ENCODE peak calls at places on chromosomes 6 and 20, in seven cellular contexts. One of them, this sample, is unnamed.

GRCh38 chr20:55140631-55141030 is 665.2 kb downstream of the DOK5 start:
- DNase-seq in OCI-LY7: no peak
- DNase-seq in coronary artery: no peak
- DNase-seq in stimulated activated CD8-positive, alpha-beta memory T cell treated with anti-CD3 and anti-CD28 coated beads, Interleukin-2, amount 100 ng/mL, for 48 hours: no peak
- DNase-seq in Ammon's horn: no peak
- DNase-seq in spleen: no peak
- DNase-seq in stimulated activated CD4-positive, alpha-beta T cell treated with anti-CD3 and anti-CD28 coated beads, TNF-alpha, amount 100 ng/mL, for 4 hours: no peak
- DNase-seq in this sample: no peak

GRCh38 chr6:56699066-56699654 is 56.5 kb upstream of the DST start:
- DNase-seq in Ammon's horn: peak; percentile 60
- DNase-seq in spleen: no peak
- DNase-seq in coronary artery: no peak
- DNase-seq in OCI-LY7: peak; percentile 6
- DNase-seq in stimulated activated CD4-positive, alpha-beta T cell treated with anti-CD3 and anti-CD28 coated beads, TNF-alpha, amount 100 ng/mL, for 4 hours: no peak
- DNase-seq in stimulated activated CD8-positive, alpha-beta memory T cell treated with anti-CD3 and anti-CD28 coated beads, Interleukin-2, amount 100 ng/mL, for 48 hours: no peak
- DNase-seq in this sample: no peak

GRCh38 chr6:45163952-45164766 is 164.0 kb upstream of the RUNX2 start:
- DNase-seq in OCI-LY7: no peak
- DNase-seq in coronary artery: no peak
- DNase-seq in spleen: no peak
- DNase-seq in stimulated activated CD4-positive, alpha-beta T cell treated with anti-CD3 and anti-CD28 coated beads, TNF-alpha, amount 100 ng/mL, for 4 hours: no peak
- DNase-seq in stimulated activated CD8-positive, alpha-beta memory T cell treated with anti-CD3 and anti-CD28 coated beads, Interleukin-2, amount 100 ng/mL, for 48 hours: no peak
- DNase-seq in Ammon's horn: no peak
- DNase-seq in this sample: no peak

GRCh38 chr20:3997446-3997845 is 17.9 kb downstream of the RNF24 start:
- DNase-seq in stimulated activated CD4-positive, alpha-beta T cell treated with anti-CD3 and anti-CD28 coated beads, TNF-alpha, amount 100 ng/mL, for 4 hours: no peak
- DNase-seq in OCI-LY7: no peak
- DNase-seq in Ammon's horn: no peak
- DNase-seq in spleen: no peak
- DNase-seq in coronary artery: no peak
- DNase-seq in stimulated activated CD8-positive, alpha-beta memory T cell treated with anti-CD3 and anti-CD28 coated beads, Interleukin-2, amount 100 ng/mL, for 48 hours: no peak
- DNase-seq in this sample: no peak

GRCh38 chr6:130513770-130514169 is 148.0 kb downstream of the TMEM200A start:
- DNase-seq in coronary artery: no peak
- DNase-seq in OCI-LY7: peak; percentile 71
- DNase-seq in spleen: no peak
- DNase-seq in Ammon's horn: no peak
- DNase-seq in stimulated activated CD8-positive, alpha-beta memory T cell treated with anti-CD3 and anti-CD28 coated beads, Interleukin-2, amount 100 ng/mL, for 48 hours: no peak
- DNase-seq in stimulated activated CD4-positive, alpha-beta T cell treated with anti-CD3 and anti-CD28 coated beads, TNF-alpha, amount 100 ng/mL, for 4 hours: no peak
- DNase-seq in this sample: no peak

GRCh38 chr6:4352731-4353130 is 217.4 kb upstream of the ECI2 start:
- DNase-seq in stimulated activated CD8-positive, alpha-beta memory T cell treated with anti-CD3 and anti-CD28 coated beads, Interleukin-2, amount 100 ng/mL, for 48 hours: no peak
- DNase-seq in coronary artery: no peak
- DNase-seq in Ammon's horn: no peak
- DNase-seq in spleen: no peak
- DNase-seq in OCI-LY7: no peak
- DNase-seq in stimulated activated CD4-positive, alpha-beta T cell treated with anti-CD3 and anti-CD28 coated beads, TNF-alpha, amount 100 ng/mL, for 4 hours: no peak
- DNase-seq in this sample: no peak

GRCh38 chr6:149454405-149454848 is 30.4 kb downstream of the ZC3H12D start:
- DNase-seq in coronary artery: peak; percentile 98
- DNase-seq in spleen: peak; percentile 90
- DNase-seq in Ammon's horn: peak; percentile 89
- DNase-seq in stimulated activated CD4-positive, alpha-beta T cell treated with anti-CD3 and anti-CD28 coated beads, TNF-alpha, amount 100 ng/mL, for 4 hours: no peak
- DNase-seq in stimulated activated CD8-positive, alpha-beta memory T cell treated with anti-CD3 and anti-CD28 coated beads, Interleukin-2, amount 100 ng/mL, for 48 hours: no peak
- DNase-seq in OCI-LY7: no peak
- DNase-seq in this sample: no peak

GRCh38 chr6:81940451-81940850 is 188.0 kb upstream of the TENT5A start:
- DNase-seq in OCI-LY7: no peak
- DNase-seq in Ammon's horn: no peak
- DNase-seq in stimulated activated CD4-positive, alpha-beta T cell treated with anti-CD3 and anti-CD28 coated beads, TNF-alpha, amount 100 ng/mL, for 4 hours: no peak
- DNase-seq in spleen: no peak
- DNase-seq in stimulated activated CD8-positive, alpha-beta memory T cell treated with anti-CD3 and anti-CD28 coated beads, Interleukin-2, amount 100 ng/mL, for 48 hours: no peak
- DNase-seq in coronary artery: no peak
- DNase-seq in this sample: no peak

GRCh38 chr6:94733066-94733465 is 844.3 kb upstream of the MANEA start:
- DNase-seq in spleen: no peak
- DNase-seq in coronary artery: no peak
- DNase-seq in OCI-LY7: no peak
- DNase-seq in stimulated activated CD4-positive, alpha-beta T cell treated with anti-CD3 and anti-CD28 coated beads, TNF-alpha, amount 100 ng/mL, for 4 hours: no peak
- DNase-seq in stimulated activated CD8-positive, alpha-beta memory T cell treated with anti-CD3 and anti-CD28 coated beads, Interleukin-2, amount 100 ng/mL, for 48 hours: no peak
- DNase-seq in Ammon's horn: no peak
- DNase-seq in this sample: no peak

GRCh38 chr20:12012241-12013222 is 94.8 kb downstream of the BTBD3 start:
- DNase-seq in coronary artery: no peak
- DNase-seq in spleen: no peak
- DNase-seq in Ammon's horn: peak; percentile 44
- DNase-seq in stimulated activated CD8-positive, alpha-beta memory T cell treated with anti-CD3 and anti-CD28 coated beads, Interleukin-2, amount 100 ng/mL, for 48 hours: no peak
- DNase-seq in OCI-LY7: peak; percentile 47
- DNase-seq in stimulated activated CD4-positive, alpha-beta T cell treated with anti-CD3 and anti-CD28 coated beads, TNF-alpha, amount 100 ng/mL, for 4 hours: no peak
- DNase-seq in this sample: peak; percentile 65

GRCh38 chr6:14910692-14911547 is 334.9 kb upstream of the JARID2 start:
- DNase-seq in spleen: peak; percentile 89
- DNase-seq in stimulated activated CD8-positive, alpha-beta memory T cell treated with anti-CD3 and anti-CD28 coated beads, Interleukin-2, amount 100 ng/mL, for 48 hours: no peak
- DNase-seq in Ammon's horn: peak; percentile 72
- DNase-seq in stimulated activated CD4-positive, alpha-beta T cell treated with anti-CD3 and anti-CD28 coated beads, TNF-alpha, amount 100 ng/mL, for 4 hours: no peak
- DNase-seq in coronary artery: no peak
- DNase-seq in OCI-LY7: peak; percentile 85
- DNase-seq in this sample: no peak

GRCh38 chr6:34709386-34709785 is 12.8 kb upstream of the ILRUN start:
- DNase-seq in OCI-LY7: no peak
- DNase-seq in coronary artery: peak; percentile 75
- DNase-seq in stimulated activated CD4-positive, alpha-beta T cell treated with anti-CD3 and anti-CD28 coated beads, TNF-alpha, amount 100 ng/mL, for 4 hours: no peak
- DNase-seq in stimulated activated CD8-positive, alpha-beta memory T cell treated with anti-CD3 and anti-CD28 coated beads, Interleukin-2, amount 100 ng/mL, for 48 hours: no peak
- DNase-seq in spleen: peak; percentile 80
- DNase-seq in Ammon's horn: peak; percentile 55
- DNase-seq in this sample: peak; percentile 21

GRCh38 chr6:27890351-27891299 is 21.6 kb downstream of the OR2B2 start:
- DNase-seq in Ammon's horn: peak; percentile 66
- DNase-seq in stimulated activated CD8-positive, alpha-beta memory T cell treated with anti-CD3 and anti-CD28 coated beads, Interleukin-2, amount 100 ng/mL, for 48 hours: peak; percentile 75
- DNase-seq in OCI-LY7: peak; percentile 94
- DNase-seq in stimulated activated CD4-positive, alpha-beta T cell treated with anti-CD3 and anti-CD28 coated beads, TNF-alpha, amount 100 ng/mL, for 4 hours: no peak
- DNase-seq in spleen: peak; percentile 94
- DNase-seq in coronary artery: no peak
- DNase-seq in this sample: peak; percentile 94

GRCh38 chr20:47501117-47501482 is 587 bp upstream of the NCOA3 start:
- DNase-seq in stimulated activated CD4-positive, alpha-beta T cell treated with anti-CD3 and anti-CD28 coated beads, TNF-alpha, amount 100 ng/mL, for 4 hours: no peak
- DNase-seq in coronary artery: no peak
- DNase-seq in spleen: no peak
- DNase-seq in OCI-LY7: no peak
- DNase-seq in stimulated activated CD8-positive, alpha-beta memory T cell treated with anti-CD3 and anti-CD28 coated beads, Interleukin-2, amount 100 ng/mL, for 48 hours: no peak
- DNase-seq in Ammon's horn: no peak
- DNase-seq in this sample: peak; percentile 54

GRCh38 chr6:25482996-25483395 is 169.0 kb upstream of the SCGN start:
- DNase-seq in stimulated activated CD8-positive, alpha-beta memory T cell treated with anti-CD3 and anti-CD28 coated beads, Interleukin-2, amount 100 ng/mL, for 48 hours: no peak
- DNase-seq in coronary artery: no peak
- DNase-seq in stimulated activated CD4-positive, alpha-beta T cell treated with anti-CD3 and anti-CD28 coated beads, TNF-alpha, amount 100 ng/mL, for 4 hours: no peak
- DNase-seq in spleen: no peak
- DNase-seq in OCI-LY7: no peak
- DNase-seq in Ammon's horn: no peak
- DNase-seq in this sample: peak; percentile 67

GRCh38 chr6:21593927-21594421 is 423 bp downstream of the SOX4 start:
- DNase-seq in OCI-LY7: peak; percentile 55
- DNase-seq in coronary artery: no peak
- DNase-seq in stimulated activated CD8-positive, alpha-beta memory T cell treated with anti-CD3 and anti-CD28 coated beads, Interleukin-2, amount 100 ng/mL, for 48 hours: no peak
- DNase-seq in spleen: no peak
- DNase-seq in Ammon's horn: peak; percentile 41
- DNase-seq in stimulated activated CD4-positive, alpha-beta T cell treated with anti-CD3 and anti-CD28 coated beads, TNF-alpha, amount 100 ng/mL, for 4 hours: peak; percentile 5
- DNase-seq in this sample: peak; percentile 45

GRCh38 chr6:72669324-72669723 is 47.5 kb downstream of the KCNQ5 start:
- DNase-seq in stimulated activated CD4-positive, alpha-beta T cell treated with anti-CD3 and anti-CD28 coated beads, TNF-alpha, amount 100 ng/mL, for 4 hours: no peak
- DNase-seq in Ammon's horn: no peak
- DNase-seq in spleen: no peak
- DNase-seq in coronary artery: no peak
- DNase-seq in OCI-LY7: no peak
- DNase-seq in stimulated activated CD8-positive, alpha-beta memory T cell treated with anti-CD3 and anti-CD28 coated beads, Interleukin-2, amount 100 ng/mL, for 48 hours: no peak
- DNase-seq in this sample: no peak